ENCODE peak calls at places on chromosomes 6 and 20, in eight cellular contexts. Z is left lung, H is bronchial epithelial cell, V is psoas muscle, A is H9, T is MM.1S, W is WERI-Rb-1, K is HFFc6. X is an unnamed sample.

GRCh38 chr6:140441256-140441655 is 1066.8 kb upstream of the CITED2 start:
- DNase-seq in Z (peak), T (no peak), V (peak), W (peak), H (no peak), K (peak), A (peak), X (peak)

GRCh38 chr20:59781236-59781635 is 152.2 kb downstream of the SYCP2 start:
- DNase-seq in W (no peak), Z (no peak), T (no peak), K (no peak), V (no peak), A (peak), H (no peak), X (no peak)

GRCh38 chr20:5451643-5452210 is 135.0 kb upstream of the PROKR2 start:
- DNase-seq in Z (no peak), V (no peak), W (no peak), A (no peak), T (no peak), H (no peak), K (no peak), X (no peak)

GRCh38 chr20:56991516-56991915 is 274.9 kb downstream of the BMP7 start:
- DNase-seq in W (no peak), V (no peak), K (no peak), A (no peak), H (no peak), T (no peak), Z (no peak), X (no peak)

GRCh38 chr6:25053875-25054371 is 118.2 kb upstream of the RIPOR2 start:
- DNase-seq in H (no peak), A (no peak), T (no peak), Z (no peak), K (peak), V (no peak), W (no peak), X (no peak)

GRCh38 chr20:52936368-52936986 is 35.7 kb upstream of the TSHZ2 start:
- DNase-seq in A (no peak), W (no peak), V (no peak), H (no peak), Z (no peak), T (no peak), K (no peak), X (no peak)

GRCh38 chr6:168039301-168039700 is 39.7 kb downstream of the FRMD1 start:
- DNase-seq in K (no peak), T (no peak), H (no peak), W (no peak), Z (no peak), A (no peak), V (no peak), X (no peak)

GRCh38 chr6:123295181-123295580 is 299.1 kb downstream of the CLVS2 start:
- DNase-seq in A (no peak), K (no peak), T (no peak), Z (no peak), W (no peak), V (no peak), H (no peak), X (no peak)

GRCh38 chr6:136539967-136540366 is 10.3 kb downstream of the MAP7 start:
- DNase-seq in Z (no peak), A (no peak), V (no peak), H (no peak), K (no peak), W (peak), T (no peak), X (no peak)

GRCh38 chr20:24792641-24793495 is 156.2 kb upstream of the CST7 start:
- DNase-seq in V (no peak), K (no peak), W (no peak), Z (no peak), H (no peak), T (no peak), A (no peak), X (no peak)

GRCh38 chr6:73514746-73515110 is 6.1 kb downstream of the EEF1A1 start:
- DNase-seq in H (no peak), Z (no peak), K (no peak), A (peak), W (no peak), T (no peak), V (no peak), X (no peak)

GRCh38 chr20:46708172-46708860 is 1.1 kb upstream of the SLC2A10 start:
- DNase-seq in W (peak), H (peak), T (no peak), K (no peak), V (no peak), Z (no peak), A (peak), X (no peak)

GRCh38 chr20:56072165-56072564 is 66.8 kb upstream of the CBLN4 start:
- DNase-seq in T (no peak), Z (no peak), W (no peak), A (no peak), K (no peak), V (no peak), H (no peak), X (no peak)

GRCh38 chr6:36358235-36358915 is 21.7 kb upstream of the BNIP5 start:
- DNase-seq in K (no peak), W (no peak), Z (no peak), V (no peak), H (no peak), T (no peak), A (no peak), X (peak)

GRCh38 chr6:13229205-13230085 is 98.9 kb downstream of the TBC1D7 start:
- DNase-seq in T (peak), V (no peak), Z (no peak), A (peak), H (peak), W (no peak), K (no peak), X (no peak)

GRCh38 chr6:127816643-127817042 is 84.2 kb downstream of the THEMIS start:
- DNase-seq in H (no peak), V (no peak), Z (no peak), T (no peak), K (no peak), W (no peak), A (peak), X (no peak)

GRCh38 chr6:64990652-64991304 is 716.2 kb downstream of the EYS start:
- DNase-seq in K (no peak), A (no peak), W (no peak), V (no peak), H (no peak), Z (no peak), T (no peak), X (no peak)

GRCh38 chr20:38184098-38184497 is 19.0 kb upstream of the TGM2 start:
- DNase-seq in T (no peak), A (no peak), V (no peak), K (no peak), W (no peak), H (peak), Z (no peak), X (no peak)

GRCh38 chr6:19643287-19643686 is 193.9 kb upstream of the ID4 start:
- DNase-seq in V (no peak), T (no peak), H (no peak), W (no peak), K (no peak), A (no peak), Z (no peak), X (no peak)

GRCh38 chr6:33610779-33611421 is 10.2 kb upstream of the ITPR3 start:
- DNase-seq in V (no peak), W (no peak), Z (no peak), K (no peak), A (no peak), T (no peak), H (no peak), X (peak)

GRCh38 chr20:46491354-46491753 is 22.0 kb downstream of the ZNF334 start:
- DNase-seq in Z (no peak), T (no peak), V (no peak), A (no peak), H (no peak), K (no peak), W (no peak), X (no peak)

GRCh38 chr6:85463621-85464259 is 13.9 kb downstream of the NT5E start:
- DNase-seq in K (no peak), Z (no peak), V (no peak), T (no peak), H (no peak), A (no peak), W (no peak), X (no peak)

DNA sequence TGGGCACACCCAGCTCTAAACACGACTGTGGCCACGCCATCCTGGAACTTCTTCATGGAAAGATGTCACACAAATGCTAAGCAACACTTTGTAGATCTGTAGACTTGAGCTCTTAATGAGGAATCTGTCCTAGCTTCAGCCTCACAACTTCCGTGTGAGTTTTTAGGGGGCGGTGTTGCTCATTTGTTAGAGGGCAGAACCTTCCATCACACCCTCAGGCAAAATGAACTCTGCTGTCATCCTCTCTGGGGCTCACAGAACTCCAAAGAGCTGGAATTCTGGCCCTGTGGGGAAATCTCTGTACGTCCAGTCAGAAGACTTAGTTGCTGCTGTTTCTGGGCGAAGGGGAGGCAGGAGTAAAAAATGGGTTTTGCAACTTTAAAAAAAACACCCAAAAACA is 49.8 kb downstream of the NRN1 start:
- DNase-seq in V (no peak), W (no peak), H (no peak), A (peak), Z (no peak), T (no peak), K (no peak), X (no peak)
- TF ChIP-seq CTCF in V (no peak), W (peak), H (no peak), A (peak), Z (no peak), T (no peak), K (no peak), X (no peak)

DNA sequence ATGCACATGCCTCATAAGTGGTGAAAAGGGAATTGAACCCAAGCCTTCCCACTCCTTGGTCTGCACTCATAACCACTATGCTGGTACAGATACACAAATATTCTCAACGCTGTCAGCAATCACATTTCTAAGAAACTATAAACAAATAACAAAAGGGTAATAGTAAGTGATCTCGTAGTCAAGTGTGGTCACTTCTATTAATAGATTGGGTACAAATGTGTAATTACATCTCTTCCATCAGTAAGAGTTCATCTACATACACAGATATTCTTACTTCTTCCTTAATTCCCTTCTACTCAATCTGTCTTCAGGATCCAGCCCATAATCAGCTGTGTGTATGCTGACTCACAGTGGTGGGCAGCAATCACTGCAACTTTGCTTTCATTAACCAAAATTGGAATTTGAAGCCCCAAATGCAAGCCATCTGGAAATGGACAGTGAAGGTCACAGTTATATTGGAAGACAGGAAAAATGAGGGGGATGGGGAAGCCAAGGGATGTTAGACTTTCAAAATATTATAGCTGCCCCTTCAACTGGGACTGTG is 6.7 kb downstream of the PRSS35 start:
- DNase-seq in V (no peak), K (peak), H (no peak), T (no peak), Z (no peak), W (no peak), A (no peak), X (no peak)
- TF ChIP-seq CTCF in V (no peak), K (peak), H (no peak), T (peak), Z (no peak), W (peak), A (peak), X (no peak)

GRCh38 chr6:157276134-157276532 is 47.2 kb downstream of the TMEM242 start:
- DNase-seq in T (no peak), H (no peak), A (peak), Z (peak), W (no peak), K (no peak), V (no peak), X (no peak)

GRCh38 chr6:157273756-157274088 is 49.6 kb downstream of the TMEM242 start:
- DNase-seq in Z (peak), A (peak), T (no peak), K (no peak), H (peak), W (peak), V (no peak), X (no peak)

GRCh38 chr6:157274116-157274470 is 49.2 kb downstream of the TMEM242 start:
- DNase-seq in V (no peak), K (no peak), T (no peak), H (no peak), A (no peak), W (no peak), Z (no peak), X (no peak)

GRCh38 chr6:157272866-157273755 is 50.2 kb downstream of the TMEM242 start:
- DNase-seq in Z (peak), T (no peak), A (peak), V (no peak), K (no peak), H (no peak), W (peak), X (no peak)

GRCh38 chr6:157274471-157275226 is 48.7 kb downstream of the TMEM242 start:
- DNase-seq in H (peak), W (peak), A (peak), K (peak), Z (peak), V (peak), T (peak), X (peak)
- TF ChIP-seq CTCF in H (peak), W (peak), A (peak), K (peak), Z (peak), V (peak), T (peak), X (peak)

GRCh38 chr20:51712501-51713212 is 55.5 kb downstream of the ATP9A start:
- DNase-seq in V (peak), K (peak), H (peak), A (peak), T (no peak), Z (no peak), W (peak), X (peak)
- TF ChIP-seq CTCF in V (no peak), K (peak), H (peak), A (peak), T (no peak), Z (peak), W (peak), X (no peak)

GRCh38 chr20:13494019-13494418 is 144.7 kb downstream of the TASP1 start:
- DNase-seq in A (no peak), K (no peak), T (no peak), V (no peak), Z (no peak), H (peak), W (no peak), X (no peak)

GRCh38 chr20:13487202-13487601 is 151.5 kb downstream of the TASP1 start:
- DNase-seq in K (no peak), H (no peak), T (no peak), Z (no peak), V (no peak), W (no peak), A (no peak), X (no peak)

GRCh38 chr20:13493143-13493542 is 145.6 kb downstream of the TASP1 start:
- DNase-seq in Z (no peak), H (no peak), T (no peak), V (no peak), W (no peak), A (peak), K (no peak), X (no peak)

GRCh38 chr20:13486694-13487093 is 152.0 kb downstream of the TASP1 start:
- DNase-seq in V (no peak), Z (no peak), T (no peak), H (no peak), K (no peak), A (no peak), W (no peak), X (no peak)

DNA sequence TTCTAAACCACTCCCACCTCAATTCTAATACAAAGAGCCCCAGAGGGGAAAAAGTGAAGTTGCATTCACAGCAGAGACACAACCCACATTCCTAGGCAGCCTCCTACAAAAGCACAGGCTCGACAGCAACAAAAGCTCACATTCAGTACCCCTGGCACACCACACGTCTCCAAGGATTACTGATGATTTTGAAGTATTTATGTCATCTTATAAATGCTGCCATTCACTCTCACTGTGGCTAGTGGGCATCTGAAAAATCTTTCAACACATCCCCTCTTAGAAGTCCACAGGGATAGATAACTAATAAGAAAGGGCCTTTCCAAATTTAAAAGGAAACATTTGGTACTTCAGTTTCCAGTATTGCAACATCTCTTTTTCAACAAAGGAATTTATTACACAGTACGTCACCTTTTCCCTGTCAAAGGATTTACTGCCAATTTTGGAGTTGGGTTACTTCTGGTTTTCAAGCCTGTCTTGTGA is 146.7 kb downstream of the TASP1 start:
- DNase-seq in T (no peak), H (peak), A (peak), V (peak), W (no peak), K (peak), Z (no peak), X (no peak)
- TF ChIP-seq CTCF in T (no peak), H (no peak), A (peak), V (peak), W (no peak), K (no peak), Z (no peak), X (no peak)

GRCh38 chr6:154166140-154166539 is 127.1 kb downstream of the OPRM1 start:
- DNase-seq in T (no peak), A (peak), W (no peak), K (no peak), V (no peak), Z (no peak), H (no peak), X (no peak)
- TF ChIP-seq CTCF in T (no peak), A (peak), W (peak), K (peak), V (no peak), Z (no peak), H (no peak), X (no peak)

GRCh38 chr20:22974354-22974753 is 60.8 kb upstream of the SSTR4 start:
- DNase-seq in V (no peak), Z (no peak), H (peak), T (no peak), K (no peak), W (no peak), A (peak), X (no peak)
- TF ChIP-seq CTCF in V (no peak), Z (no peak), H (peak), T (peak), K (no peak), W (peak), A (peak), X (peak)